ENCODE peak calls at places on chromosomes 4 and X, in five cellular contexts. One of them, this sample, is unnamed.

GRCh38 chr4:76420901-76421581 is at the start of gene CCDC158:
- DNase-seq in CD8-positive, alpha-beta T cell: no peak
- DNase-seq in T-helper 1 cell: no peak
- DNase-seq in T follicular helper cell: no peak
- DNase-seq in A172: no peak
- DNase-seq in this sample: peak

GRCh38 chr4:101953949-101954348 is 163.4 kb downstream of the BANK1 start:
- DNase-seq in T follicular helper cell: no peak
- DNase-seq in T-helper 1 cell: no peak
- DNase-seq in CD8-positive, alpha-beta T cell: no peak
- DNase-seq in A172: peak
- DNase-seq in this sample: no peak

GRCh38 chrX:134246282-134246681 is 9.3 kb downstream of the CCDC160 start:
- DNase-seq in CD8-positive, alpha-beta T cell: no peak
- DNase-seq in T-helper 1 cell: no peak
- DNase-seq in A172: no peak
- DNase-seq in T follicular helper cell: no peak
- DNase-seq in this sample: no peak

GRCh38 chr4:118741456-118741855 is 56.3 kb downstream of the METTL14 start:
- DNase-seq in A172: no peak
- DNase-seq in CD8-positive, alpha-beta T cell: no peak
- DNase-seq in T follicular helper cell: no peak
- DNase-seq in T-helper 1 cell: no peak
- DNase-seq in this sample: no peak

GRCh38 chr4:128686032-128686465 is 123.5 kb upstream of the JADE1 start:
- DNase-seq in T-helper 1 cell: no peak
- DNase-seq in T follicular helper cell: no peak
- DNase-seq in A172: no peak
- DNase-seq in CD8-positive, alpha-beta T cell: no peak
- DNase-seq in this sample: no peak

GRCh38 chr4:787561-787981 is 38.4 kb downstream of the CPLX1 start:
- DNase-seq in A172: no peak
- DNase-seq in T follicular helper cell: no peak
- DNase-seq in T-helper 1 cell: no peak
- DNase-seq in CD8-positive, alpha-beta T cell: no peak
- DNase-seq in this sample: no peak

GRCh38 chr4:190020790-190021717 is 6.0 kb downstream of the FRG2 start:
- DNase-seq in T-helper 1 cell: no peak
- DNase-seq in T follicular helper cell: no peak
- DNase-seq in A172: no peak
- DNase-seq in CD8-positive, alpha-beta T cell: no peak
- DNase-seq in this sample: no peak

GRCh38 chrX:49230500-49231232 is 2.5 kb downstream of the CACNA1F start:
- DNase-seq in T-helper 1 cell: peak
- DNase-seq in A172: no peak
- DNase-seq in CD8-positive, alpha-beta T cell: peak
- DNase-seq in T follicular helper cell: peak
- DNase-seq in this sample: peak

GRCh38 chr4:141387299-141387698 is 166.6 kb downstream of the ZNF330 start:
- DNase-seq in CD8-positive, alpha-beta T cell: no peak
- DNase-seq in T follicular helper cell: no peak
- DNase-seq in A172: no peak
- DNase-seq in T-helper 1 cell: no peak
- DNase-seq in this sample: no peak

GRCh38 chrX:17414057-17414658 is 39.2 kb downstream of the NHS start:
- DNase-seq in A172: no peak
- DNase-seq in CD8-positive, alpha-beta T cell: no peak
- DNase-seq in T follicular helper cell: no peak
- DNase-seq in T-helper 1 cell: no peak
- DNase-seq in this sample: no peak

GRCh38 chr4:3801931-3802550 is 35.9 kb downstream of the ADRA2C start:
- DNase-seq in CD8-positive, alpha-beta T cell: no peak
- DNase-seq in A172: no peak
- DNase-seq in T follicular helper cell: no peak
- DNase-seq in T-helper 1 cell: no peak
- DNase-seq in this sample: no peak

GRCh38 chrX:68834371-68835103 is 5.7 kb downstream of the EFNB1 start:
- DNase-seq in A172: no peak
- DNase-seq in T-helper 1 cell: no peak
- DNase-seq in CD8-positive, alpha-beta T cell: peak
- DNase-seq in T follicular helper cell: no peak
- DNase-seq in this sample: no peak

GRCh38 chrX:102154218-102154860 is 1.4 kb downstream of the BEX5 start:
- DNase-seq in T follicular helper cell: no peak
- DNase-seq in CD8-positive, alpha-beta T cell: no peak
- DNase-seq in T-helper 1 cell: peak
- DNase-seq in A172: no peak
- DNase-seq in this sample: no peak

GRCh38 chr4:25532579-25532978 is 123.1 kb upstream of the SLC34A2 start:
- DNase-seq in T-helper 1 cell: no peak
- DNase-seq in T follicular helper cell: no peak
- DNase-seq in A172: no peak
- DNase-seq in CD8-positive, alpha-beta T cell: no peak
- DNase-seq in this sample: no peak

GRCh38 chrX:112048707-112049106 is 33.9 kb downstream of the TRPC5 start:
- DNase-seq in T follicular helper cell: no peak
- DNase-seq in T-helper 1 cell: no peak
- DNase-seq in CD8-positive, alpha-beta T cell: no peak
- DNase-seq in A172: no peak
- DNase-seq in this sample: no peak

GRCh38 chr4:130534651-130535050 is 1438.7 kb downstream of the C4orf33 start:
- DNase-seq in T follicular helper cell: no peak
- DNase-seq in CD8-positive, alpha-beta T cell: no peak
- DNase-seq in A172: no peak
- DNase-seq in T-helper 1 cell: no peak
- DNase-seq in this sample: no peak

GRCh38 chrX:1598876-1599790 is 7.7 kb downstream of the AKAP17A start:
- DNase-seq in T-helper 1 cell: no peak
- DNase-seq in T follicular helper cell: no peak
- DNase-seq in CD8-positive, alpha-beta T cell: peak
- DNase-seq in A172: no peak
- DNase-seq in this sample: no peak

GRCh38 chr4:47801481-47802002 is 36.3 kb downstream of the CORIN start:
- DNase-seq in CD8-positive, alpha-beta T cell: no peak
- DNase-seq in A172: no peak
- DNase-seq in T follicular helper cell: no peak
- DNase-seq in T-helper 1 cell: no peak
- DNase-seq in this sample: no peak

GRCh38 chrX:146581981-146582712 is 227.4 kb upstream of the CXorf51B start:
- DNase-seq in T-helper 1 cell: no peak
- DNase-seq in CD8-positive, alpha-beta T cell: no peak
- DNase-seq in A172: no peak
- DNase-seq in T follicular helper cell: no peak
- DNase-seq in this sample: no peak

GRCh38 chrX:20829665-20830481 is 544.3 kb upstream of the CNKSR2 start:
- DNase-seq in T follicular helper cell: no peak
- DNase-seq in A172: peak
- DNase-seq in CD8-positive, alpha-beta T cell: no peak
- DNase-seq in T-helper 1 cell: no peak
- DNase-seq in this sample: no peak

GRCh38 chrX:102846544-102847236 is 90.4 kb upstream of the RAB40AL start:
- DNase-seq in A172: no peak
- DNase-seq in T follicular helper cell: no peak
- DNase-seq in T-helper 1 cell: no peak
- DNase-seq in CD8-positive, alpha-beta T cell: no peak
- DNase-seq in this sample: no peak

GRCh38 chr4:168805341-168805740 is 204.7 kb downstream of the CBR4 start:
- DNase-seq in CD8-positive, alpha-beta T cell: no peak
- DNase-seq in T follicular helper cell: no peak
- DNase-seq in A172: no peak
- DNase-seq in T-helper 1 cell: no peak
- DNase-seq in this sample: no peak

GRCh38 chr4:122739174-122739573 is 6.7 kb downstream of the BBS12 start:
- DNase-seq in A172: no peak
- DNase-seq in T-helper 1 cell: no peak
- DNase-seq in T follicular helper cell: no peak
- DNase-seq in CD8-positive, alpha-beta T cell: no peak
- DNase-seq in this sample: no peak

GRCh38 chr4:38177792-38178665 is 217.8 kb downstream of the PTTG2 start:
- DNase-seq in A172: no peak
- DNase-seq in T follicular helper cell: no peak
- DNase-seq in CD8-positive, alpha-beta T cell: peak
- DNase-seq in T-helper 1 cell: peak
- DNase-seq in this sample: peak

GRCh38 chrX:57204306-57204705 is 67.1 kb upstream of the SPIN2A start:
- DNase-seq in CD8-positive, alpha-beta T cell: no peak
- DNase-seq in T-helper 1 cell: no peak
- DNase-seq in A172: no peak
- DNase-seq in T follicular helper cell: no peak
- DNase-seq in this sample: no peak

GRCh38 chr4:19309365-19309764 is 942.3 kb upstream of the SLIT2 start:
- DNase-seq in A172: peak
- DNase-seq in T-helper 1 cell: no peak
- DNase-seq in T follicular helper cell: no peak
- DNase-seq in CD8-positive, alpha-beta T cell: no peak
- DNase-seq in this sample: no peak

GRCh38 chr4:947491-947971 is 15.3 kb downstream of the TMEM175 start:
- DNase-seq in T follicular helper cell: no peak
- DNase-seq in CD8-positive, alpha-beta T cell: no peak
- DNase-seq in A172: no peak
- DNase-seq in T-helper 1 cell: no peak
- DNase-seq in this sample: no peak

GRCh38 chrX:132622130-132622529 is 133.3 kb upstream of the MBNL3 start:
- DNase-seq in T-helper 1 cell: no peak
- DNase-seq in A172: peak
- DNase-seq in CD8-positive, alpha-beta T cell: no peak
- DNase-seq in T follicular helper cell: no peak
- DNase-seq in this sample: no peak

GRCh38 chrX:21168401-21169160 is 205.6 kb upstream of the CNKSR2 start:
- DNase-seq in A172: no peak
- DNase-seq in T-helper 1 cell: no peak
- DNase-seq in CD8-positive, alpha-beta T cell: no peak
- DNase-seq in T follicular helper cell: no peak
- DNase-seq in this sample: no peak

GRCh38 chrX:13164611-13165010 is 120.2 kb upstream of the FAM9C start:
- DNase-seq in T-helper 1 cell: no peak
- DNase-seq in T follicular helper cell: no peak
- DNase-seq in CD8-positive, alpha-beta T cell: no peak
- DNase-seq in A172: no peak
- DNase-seq in this sample: no peak

GRCh38 chrX:114611018-114611619 is 27.2 kb downstream of the HTR2C start:
- DNase-seq in A172: peak
- DNase-seq in CD8-positive, alpha-beta T cell: no peak
- DNase-seq in T-helper 1 cell: no peak
- DNase-seq in T follicular helper cell: no peak
- DNase-seq in this sample: no peak

GRCh38 chr4:26991057-26991456 is 130.4 kb downstream of the STIM2 start:
- DNase-seq in A172: no peak
- DNase-seq in T follicular helper cell: no peak
- DNase-seq in T-helper 1 cell: no peak
- DNase-seq in CD8-positive, alpha-beta T cell: no peak
- DNase-seq in this sample: no peak

GRCh38 chrX:152637649-152638442 is at the start of gene GABRQ:
- DNase-seq in A172: no peak
- DNase-seq in T follicular helper cell: no peak
- DNase-seq in CD8-positive, alpha-beta T cell: no peak
- DNase-seq in T-helper 1 cell: no peak
- DNase-seq in this sample: no peak

This sample was measured in T-cell.